ENCODE peak calls at places on chromosomes 16 and 17, in nine cellular contexts. K is T-helper 9 cell, I is GDM1, B is GM12878, U is midbrain, E is transverse colon, R is fibroblast of mammary gland, G is Ammon's horn, A is heart right ventricle. F is an unnamed sample.

GRCh38 chr16:75244844-75245758 is 6.3 kb downstream of the BCAR1 start:
- DNase-seq in K (no peak), I (no peak), B (no peak), U (peak), E (peak), R (peak), G (peak), A (peak), F (peak)

GRCh38 chr17:78474631-78475146 is 96.2 kb downstream of the PGS1 start:
- DNase-seq in K (no peak), I (no peak), B (peak), U (no peak), E (peak), R (no peak), G (no peak), A (no peak), F (no peak)

GRCh38 chr16:27483624-27484023 is 66.1 kb downstream of the GTF3C1 start:
- DNase-seq in K (no peak), I (no peak), B (no peak), U (no peak), E (no peak), R (no peak), G (no peak), A (no peak), F (no peak)

GRCh38 chr17:19747159-19747719 is 859 bp downstream of the ALDH3A1 start:
- DNase-seq in K (no peak), I (no peak), B (no peak), U (no peak), E (no peak), R (no peak), G (no peak), A (no peak), F (no peak)

GRCh38 chr16:88350922-88351321 is 31.8 kb upstream of the ZNF469 start:
- DNase-seq in K (no peak), I (no peak), B (no peak), U (no peak), E (no peak), R (no peak), G (no peak), A (no peak), F (no peak)

GRCh38 chr17:48322060-48322459 is 108.0 kb downstream of the SKAP1 start:
- DNase-seq in K (no peak), I (no peak), B (no peak), U (no peak), E (no peak), R (peak), G (no peak), A (no peak), F (peak)

GRCh38 chr16:4323071-4323844 is 7.4 kb downstream of the GLIS2 start:
- DNase-seq in K (no peak), I (no peak), B (no peak), U (no peak), E (no peak), R (no peak), G (no peak), A (no peak), F (no peak)

GRCh38 chr16:78697426-78697825 is 598.0 kb downstream of the WWOX start:
- DNase-seq in K (no peak), I (no peak), B (no peak), U (no peak), E (no peak), R (no peak), G (no peak), A (no peak), F (no peak)

GRCh38 chr17:83154311-83155127 is 75.1 kb downstream of the METRNL start:
- DNase-seq in K (no peak), I (no peak), B (no peak), U (no peak), E (no peak), R (no peak), G (no peak), A (no peak), F (no peak)

GRCh38 chr17:8518346-8518745 is 82.7 kb downstream of the NDEL1 start:
- DNase-seq in K (no peak), I (no peak), B (no peak), U (no peak), E (no peak), R (no peak), G (no peak), A (no peak), F (no peak)

GRCh38 chr17:82943751-82944150 is 103.9 kb upstream of the ZNF750 start:
- DNase-seq in K (no peak), I (no peak), B (no peak), U (no peak), E (no peak), R (no peak), G (no peak), A (no peak), F (no peak)

GRCh38 chr17:47732399-47733046 is 513 bp upstream of the TBX21 start:
- DNase-seq in K (no peak), I (no peak), B (no peak), U (no peak), E (no peak), R (no peak), G (no peak), A (no peak), F (no peak)

GRCh38 chr17:18074566-18075272 is 13.0 kb upstream of the DRG2 start:
- DNase-seq in K (no peak), I (no peak), B (no peak), U (no peak), E (no peak), R (peak), G (no peak), A (no peak), F (no peak)

GRCh38 chr17:66959641-66960375 is 4.7 kb upstream of the CACNG4 start:
- DNase-seq in K (no peak), I (no peak), B (no peak), U (no peak), E (no peak), R (no peak), G (no peak), A (no peak), F (no peak)

GRCh38 chr16:57175896-57176295 is 9.9 kb downstream of the PSME3IP1 start:
- DNase-seq in K (no peak), I (no peak), B (no peak), U (no peak), E (no peak), R (no peak), G (no peak), A (no peak), F (no peak)

GRCh38 chr17:30363715-30364202 is 15.0 kb upstream of the CPD start:
- DNase-seq in K (peak), I (peak), B (peak), U (no peak), E (peak), R (peak), G (no peak), A (no peak), F (peak)

F was measured in ELR.